ENCODE peak calls at places on chromosome 9, in six cellular contexts. One of them, this sample, is unnamed. For H3K4me1, the result is how much of the 10 kb centered on the place peaks cover.

GRCh38 chr9:2489838-2490314 is 131.7 kb upstream of the VLDLR start:
- DNase-seq in HCT116: no peak
- DNase-seq in mesendoderm: no peak
- DNase-seq in psoas muscle: no peak
- DNase-seq in left lung: no peak
- DNase-seq in tibial artery: no peak
- DNase-seq in this sample: no peak

GRCh38 chr9:69249337-69249736 is 75.3 kb downstream of the TJP2 start:
- DNase-seq in HCT116: no peak
- DNase-seq in left lung: no peak
- DNase-seq in mesendoderm: no peak
- DNase-seq in tibial artery: no peak
- DNase-seq in psoas muscle: peak
- DNase-seq in this sample: no peak

GRCh38 chr9:137454506-137455360 is 4.4 kb downstream of the NSMF start:
- DNase-seq in psoas muscle: peak
- DNase-seq in left lung: peak
- DNase-seq in HCT116: no peak
- DNase-seq in mesendoderm: peak
- DNase-seq in tibial artery: no peak
- DNase-seq in this sample: peak

GRCh38 chr9:128552153-128552743 is at the start of gene SPTAN1:
- DNase-seq in tibial artery: peak
- DNase-seq in HCT116: peak
- DNase-seq in mesendoderm: peak
- DNase-seq in psoas muscle: peak
- DNase-seq in left lung: peak
- DNase-seq in this sample: peak

GRCh38 chr9:133333566-133333965 is 2.4 kb downstream of the SURF6 start:
- DNase-seq in tibial artery: no peak
- DNase-seq in mesendoderm: no peak
- DNase-seq in left lung: no peak
- DNase-seq in HCT116: no peak
- DNase-seq in psoas muscle: no peak
- DNase-seq in this sample: no peak

GRCh38 chr9:128835246-128836210 is 5.9 kb upstream of the SPOUT1 start:
- DNase-seq in left lung: no peak
- DNase-seq in tibial artery: no peak
- DNase-seq in psoas muscle: no peak
- DNase-seq in mesendoderm: no peak
- DNase-seq in HCT116: no peak
- DNase-seq in this sample: no peak

GRCh38 chr9:121225240-121225639 is 23.6 kb upstream of the RAB14 start:
- DNase-seq in HCT116: no peak
- DNase-seq in psoas muscle: no peak
- DNase-seq in mesendoderm: no peak
- DNase-seq in tibial artery: no peak
- DNase-seq in left lung: no peak
- DNase-seq in this sample: no peak

GRCh38 chr9:35367451-35367850 is 122.5 kb upstream of the RUSC2 start:
- DNase-seq in HCT116: no peak
- DNase-seq in left lung: no peak
- DNase-seq in mesendoderm: peak
- DNase-seq in tibial artery: no peak
- DNase-seq in psoas muscle: no peak
- DNase-seq in this sample: no peak

GRCh38 chr9:36161187-36161586 is 8.0 kb upstream of the CCIN start:
- DNase-seq in mesendoderm: no peak
- DNase-seq in psoas muscle: no peak
- DNase-seq in HCT116: no peak
- DNase-seq in left lung: no peak
- DNase-seq in tibial artery: no peak
- DNase-seq in this sample: no peak

GRCh38 chr9:121827251-121827967 is 176.0 kb downstream of the DAB2IP start:
- DNase-seq in psoas muscle: no peak
- DNase-seq in HCT116: no peak
- DNase-seq in mesendoderm: no peak
- DNase-seq in tibial artery: no peak
- DNase-seq in left lung: no peak
- DNase-seq in this sample: no peak

GRCh38 chr9:113646946-113647914 is 183.7 kb downstream of the RGS3 start:
- DNase-seq in tibial artery: peak
- DNase-seq in HCT116: no peak
- DNase-seq in left lung: no peak
- DNase-seq in psoas muscle: no peak
- DNase-seq in mesendoderm: no peak
- DNase-seq in this sample: no peak

GRCh38 chr9:134393582-134394280 is 67.5 kb downstream of the RXRA start:
- DNase-seq in mesendoderm: no peak
- DNase-seq in left lung: no peak
- DNase-seq in tibial artery: no peak
- DNase-seq in psoas muscle: no peak
- DNase-seq in HCT116: no peak
- DNase-seq in this sample: no peak

GRCh38 chr9:134396825-134397224 is 70.6 kb downstream of the RXRA start:
- DNase-seq in left lung: no peak
- DNase-seq in psoas muscle: no peak
- DNase-seq in HCT116: no peak
- DNase-seq in mesendoderm: no peak
- DNase-seq in tibial artery: no peak
- DNase-seq in this sample: no peak

GRCh38 chr9:134395002-134395517 is 68.8 kb downstream of the RXRA start:
- DNase-seq in tibial artery: no peak
- DNase-seq in psoas muscle: no peak
- DNase-seq in left lung: no peak
- DNase-seq in mesendoderm: no peak
- DNase-seq in HCT116: no peak
- DNase-seq in this sample: no peak

GRCh38 chr9:134396258-134396742 is 70.0 kb downstream of the RXRA start:
- DNase-seq in tibial artery: no peak
- DNase-seq in HCT116: no peak
- DNase-seq in mesendoderm: no peak
- DNase-seq in left lung: peak
- DNase-seq in psoas muscle: no peak
- DNase-seq in this sample: peak

DNA sequence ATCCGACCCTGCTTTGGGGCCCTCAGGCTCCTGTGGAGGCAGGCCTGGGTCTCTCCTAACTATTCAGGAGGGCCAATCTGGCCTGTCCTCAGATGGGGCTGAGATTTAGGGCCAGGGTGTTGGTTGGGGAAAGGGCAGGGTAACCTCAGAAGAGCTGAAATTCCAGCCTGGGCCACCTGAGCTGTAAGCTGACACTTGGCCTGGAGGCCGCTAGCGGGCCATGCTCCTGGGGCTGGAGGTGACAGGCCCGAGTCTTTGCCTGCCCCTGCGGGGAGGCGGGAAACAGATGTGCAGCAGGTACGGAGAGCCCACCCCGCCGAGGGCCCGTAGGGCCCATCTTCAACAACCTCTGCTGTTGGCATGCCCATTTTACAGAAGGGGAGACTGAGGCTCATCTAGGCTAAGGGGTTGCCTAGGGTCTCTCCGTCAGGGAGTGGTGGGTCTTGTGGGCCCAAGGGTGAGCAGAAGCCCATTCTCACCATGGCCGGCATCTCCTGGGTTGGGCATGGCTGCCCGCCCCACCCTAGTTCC is 69.5 kb downstream of the RXRA start:
- DNase-seq in psoas muscle: no peak
- DNase-seq in HCT116: no peak
- DNase-seq in left lung: no peak
- DNase-seq in mesendoderm: no peak
- DNase-seq in tibial artery: no peak
- DNase-seq in this sample: no peak
- H3K4me1 ChIP-seq in psoas muscle: half or more
- H3K4me1 ChIP-seq in HCT116: under half
- H3K4me1 ChIP-seq in left lung: under half
- H3K4me1 ChIP-seq in mesendoderm: under half
- H3K4me1 ChIP-seq in tibial artery: half or more
- H3K4me1 ChIP-seq in this sample: under half

GRCh38 chr9:94867281-94867841 is 140.9 kb downstream of the AOPEP start:
- DNase-seq in mesendoderm: peak
- DNase-seq in HCT116: peak
- DNase-seq in psoas muscle: peak
- DNase-seq in tibial artery: peak
- DNase-seq in left lung: peak
- DNase-seq in this sample: peak

GRCh38 chr9:94866770-94867169 is 140.3 kb downstream of the AOPEP start:
- DNase-seq in psoas muscle: no peak
- DNase-seq in mesendoderm: no peak
- DNase-seq in tibial artery: no peak
- DNase-seq in HCT116: no peak
- DNase-seq in left lung: no peak
- DNase-seq in this sample: no peak

GRCh38 chr9:94865599-94866456 is 139.3 kb downstream of the AOPEP start:
- DNase-seq in tibial artery: peak
- DNase-seq in psoas muscle: peak
- DNase-seq in HCT116: no peak
- DNase-seq in left lung: no peak
- DNase-seq in mesendoderm: no peak
- DNase-seq in this sample: no peak

GRCh38 chr9:94864183-94864582 is 137.7 kb downstream of the AOPEP start:
- DNase-seq in psoas muscle: no peak
- DNase-seq in left lung: no peak
- DNase-seq in mesendoderm: no peak
- DNase-seq in HCT116: no peak
- DNase-seq in tibial artery: no peak
- DNase-seq in this sample: no peak

GRCh38 chr9:94864862-94865435 is 138.4 kb downstream of the AOPEP start:
- DNase-seq in left lung: no peak
- DNase-seq in mesendoderm: no peak
- DNase-seq in psoas muscle: no peak
- DNase-seq in tibial artery: no peak
- DNase-seq in HCT116: no peak
- DNase-seq in this sample: no peak
- H3K4me1 ChIP-seq in left lung: under half
- H3K4me1 ChIP-seq in mesendoderm: under half
- H3K4me1 ChIP-seq in psoas muscle: half or more
- H3K4me1 ChIP-seq in tibial artery: under half
- H3K4me1 ChIP-seq in HCT116: under half
- H3K4me1 ChIP-seq in this sample: under half

GRCh38 chr9:130666393-130667116 is 2.2 kb downstream of the PRDM12 start:
- DNase-seq in psoas muscle: no peak
- DNase-seq in HCT116: no peak
- DNase-seq in left lung: no peak
- DNase-seq in tibial artery: no peak
- DNase-seq in mesendoderm: no peak
- DNase-seq in this sample: no peak

GRCh38 chr9:130665431-130666392 is 1.3 kb downstream of the PRDM12 start:
- DNase-seq in psoas muscle: no peak
- DNase-seq in HCT116: no peak
- DNase-seq in left lung: no peak
- DNase-seq in tibial artery: no peak
- DNase-seq in mesendoderm: peak
- DNase-seq in this sample: no peak

GRCh38 chr9:130663258-130664171 is 879 bp upstream of the PRDM12 start:
- DNase-seq in left lung: no peak
- DNase-seq in mesendoderm: peak
- DNase-seq in tibial artery: no peak
- DNase-seq in psoas muscle: no peak
- DNase-seq in HCT116: no peak
- DNase-seq in this sample: no peak

GRCh38 chr9:130664191-130665028 is at the start of gene PRDM12:
- DNase-seq in left lung: no peak
- DNase-seq in mesendoderm: peak
- DNase-seq in tibial artery: no peak
- DNase-seq in HCT116: no peak
- DNase-seq in psoas muscle: no peak
- DNase-seq in this sample: no peak

GRCh38 chr9:130665029-130665430 is 636 bp downstream of the PRDM12 start:
- DNase-seq in tibial artery: no peak
- DNase-seq in psoas muscle: no peak
- DNase-seq in mesendoderm: no peak
- DNase-seq in left lung: no peak
- DNase-seq in HCT116: no peak
- DNase-seq in this sample: no peak
- H3K4me1 ChIP-seq in tibial artery: half or more
- H3K4me1 ChIP-seq in psoas muscle: under half
- H3K4me1 ChIP-seq in mesendoderm: under half
- H3K4me1 ChIP-seq in left lung: under half
- H3K4me1 ChIP-seq in HCT116: under half
- H3K4me1 ChIP-seq in this sample: under half

DNA sequence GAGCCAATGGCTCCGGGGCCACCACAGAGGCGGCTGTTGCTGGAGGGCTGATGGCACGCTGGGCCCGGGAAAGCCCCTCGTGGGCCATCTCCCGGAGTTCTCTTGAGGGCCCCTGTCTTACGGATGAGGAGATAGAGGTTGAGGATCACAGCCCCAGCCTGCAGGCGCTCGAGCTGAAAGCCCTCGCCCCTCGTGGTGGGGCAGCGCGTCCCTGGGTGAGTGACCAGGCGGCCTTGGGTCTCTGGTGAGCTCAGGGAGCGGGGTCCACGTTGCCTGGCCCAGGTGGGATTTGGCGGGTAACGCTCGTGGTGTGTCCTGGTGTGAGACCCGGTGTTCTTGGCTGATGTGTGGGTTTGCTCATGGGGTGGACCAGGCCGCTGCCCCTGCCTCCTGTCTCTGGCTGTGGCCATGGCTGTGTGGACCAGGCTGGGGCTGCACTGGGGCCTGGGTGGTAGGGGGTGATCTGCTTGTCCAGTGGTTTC is 38.9 kb downstream of the RXRA start:
- DNase-seq in mesendoderm: no peak
- DNase-seq in tibial artery: no peak
- DNase-seq in HCT116: no peak
- DNase-seq in psoas muscle: no peak
- DNase-seq in left lung: no peak
- DNase-seq in this sample: no peak
- H3K4me1 ChIP-seq in mesendoderm: under half
- H3K4me1 ChIP-seq in tibial artery: half or more
- H3K4me1 ChIP-seq in HCT116: under half
- H3K4me1 ChIP-seq in psoas muscle: half or more
- H3K4me1 ChIP-seq in left lung: under half
- H3K4me1 ChIP-seq in this sample: half or more

GRCh38 chr9:130179508-130179907 is 7.3 kb downstream of the NCS1 start:
- DNase-seq in tibial artery: no peak
- DNase-seq in left lung: no peak
- DNase-seq in psoas muscle: no peak
- DNase-seq in mesendoderm: no peak
- DNase-seq in HCT116: no peak
- DNase-seq in this sample: no peak
- H3K4me1 ChIP-seq in tibial artery: half or more
- H3K4me1 ChIP-seq in left lung: under half
- H3K4me1 ChIP-seq in psoas muscle: under half
- H3K4me1 ChIP-seq in mesendoderm: under half
- H3K4me1 ChIP-seq in HCT116: under half
- H3K4me1 ChIP-seq in this sample: under half

GRCh38 chr9:38638881-38639576 is 18.6 kb upstream of the ANKRD18A start:
- DNase-seq in HCT116: no peak
- DNase-seq in left lung: no peak
- DNase-seq in mesendoderm: no peak
- DNase-seq in psoas muscle: no peak
- DNase-seq in tibial artery: no peak
- DNase-seq in this sample: no peak
- H3K4me1 ChIP-seq in HCT116: under half
- H3K4me1 ChIP-seq in left lung: under half
- H3K4me1 ChIP-seq in mesendoderm: under half
- H3K4me1 ChIP-seq in psoas muscle: under half
- H3K4me1 ChIP-seq in tibial artery: under half
- H3K4me1 ChIP-seq in this sample: under half